ENCODE peak calls at places on chromosomes 12 and 14, in eight cellular contexts. One of them, this sample, is unnamed.

GRCh38 chr12:8629486-8630033 is 16.9 kb upstream of the AICDA start:
- DNase-seq in right atrium auricular region: peak
- DNase-seq in transverse colon: no peak
- DNase-seq in dorsolateral prefrontal cortex: no peak
- DNase-seq in Peyer's patch: no peak
- DNase-seq in IMR-90: no peak
- DNase-seq in K562: no peak
- DNase-seq in uterus: no peak
- DNase-seq in this sample: no peak

GRCh38 chr12:63319386-63319785 is 168.4 kb upstream of the AVPR1A start:
- DNase-seq in transverse colon: no peak
- DNase-seq in IMR-90: no peak
- DNase-seq in dorsolateral prefrontal cortex: no peak
- DNase-seq in Peyer's patch: no peak
- DNase-seq in uterus: no peak
- DNase-seq in K562: no peak
- DNase-seq in right atrium auricular region: no peak
- DNase-seq in this sample: peak

GRCh38 chr14:91125801-91126200 is 11.9 kb downstream of the DGLUCY start:
- DNase-seq in Peyer's patch: no peak
- DNase-seq in K562: no peak
- DNase-seq in transverse colon: no peak
- DNase-seq in dorsolateral prefrontal cortex: no peak
- DNase-seq in uterus: no peak
- DNase-seq in IMR-90: no peak
- DNase-seq in right atrium auricular region: no peak
- DNase-seq in this sample: no peak

GRCh38 chr14:99273724-99274345 is 1.8 kb upstream of the BCL11B start:
- DNase-seq in uterus: no peak
- DNase-seq in transverse colon: peak
- DNase-seq in IMR-90: no peak
- DNase-seq in Peyer's patch: peak
- DNase-seq in right atrium auricular region: no peak
- DNase-seq in dorsolateral prefrontal cortex: no peak
- DNase-seq in K562: no peak
- DNase-seq in this sample: peak

GRCh38 chr12:96698521-96698920 is 208.5 kb upstream of the NEDD1 start:
- DNase-seq in dorsolateral prefrontal cortex: no peak
- DNase-seq in Peyer's patch: no peak
- DNase-seq in IMR-90: no peak
- DNase-seq in K562: no peak
- DNase-seq in uterus: no peak
- DNase-seq in right atrium auricular region: no peak
- DNase-seq in transverse colon: no peak
- DNase-seq in this sample: no peak

GRCh38 chr12:46373303-46374182 is 970 bp upstream of the SLC38A2 start:
- DNase-seq in K562: no peak
- DNase-seq in IMR-90: peak
- DNase-seq in dorsolateral prefrontal cortex: peak
- DNase-seq in Peyer's patch: peak
- DNase-seq in uterus: peak
- DNase-seq in right atrium auricular region: peak
- DNase-seq in transverse colon: peak
- DNase-seq in this sample: peak

GRCh38 chr14:93430889-93431670 is at the start of gene UNC79:
- DNase-seq in IMR-90: no peak
- DNase-seq in Peyer's patch: no peak
- DNase-seq in right atrium auricular region: no peak
- DNase-seq in transverse colon: no peak
- DNase-seq in K562: peak
- DNase-seq in dorsolateral prefrontal cortex: peak
- DNase-seq in uterus: no peak
- DNase-seq in this sample: no peak

GRCh38 chr12:31370645-31371620 is 45.0 kb upstream of the SINHCAF start:
- DNase-seq in uterus: no peak
- DNase-seq in transverse colon: peak
- DNase-seq in IMR-90: no peak
- DNase-seq in Peyer's patch: peak
- DNase-seq in dorsolateral prefrontal cortex: no peak
- DNase-seq in K562: no peak
- DNase-seq in right atrium auricular region: no peak
- DNase-seq in this sample: no peak

GRCh38 chr14:83706555-83706954 is 1823.4 kb upstream of the FLRT2 start:
- DNase-seq in right atrium auricular region: no peak
- DNase-seq in K562: no peak
- DNase-seq in transverse colon: no peak
- DNase-seq in uterus: no peak
- DNase-seq in Peyer's patch: no peak
- DNase-seq in IMR-90: peak
- DNase-seq in dorsolateral prefrontal cortex: no peak
- DNase-seq in this sample: no peak

GRCh38 chr12:91103101-91103500 is 8.2 kb downstream of the LUM start:
- DNase-seq in Peyer's patch: no peak
- DNase-seq in transverse colon: no peak
- DNase-seq in uterus: no peak
- DNase-seq in IMR-90: no peak
- DNase-seq in K562: no peak
- DNase-seq in dorsolateral prefrontal cortex: no peak
- DNase-seq in right atrium auricular region: no peak
- DNase-seq in this sample: no peak

GRCh38 chr12:93860659-93861373 is 183.6 kb downstream of the CRADD start:
- DNase-seq in right atrium auricular region: no peak
- DNase-seq in Peyer's patch: no peak
- DNase-seq in dorsolateral prefrontal cortex: no peak
- DNase-seq in IMR-90: no peak
- DNase-seq in uterus: no peak
- DNase-seq in transverse colon: no peak
- DNase-seq in K562: no peak
- DNase-seq in this sample: no peak

GRCh38 chr12:116666305-116666673 is 71.6 kb downstream of the SPRING1 start:
- DNase-seq in Peyer's patch: no peak
- DNase-seq in uterus: no peak
- DNase-seq in transverse colon: no peak
- DNase-seq in dorsolateral prefrontal cortex: no peak
- DNase-seq in right atrium auricular region: no peak
- DNase-seq in IMR-90: no peak
- DNase-seq in K562: no peak
- DNase-seq in this sample: no peak

GRCh38 chr14:101196795-101197590 is 293.5 kb upstream of the RTL1 start:
- DNase-seq in IMR-90: no peak
- DNase-seq in right atrium auricular region: peak
- DNase-seq in Peyer's patch: no peak
- DNase-seq in dorsolateral prefrontal cortex: peak
- DNase-seq in K562: peak
- DNase-seq in transverse colon: no peak
- DNase-seq in uterus: peak
- DNase-seq in this sample: no peak

GRCh38 chr14:89667983-89668382 is 250.9 kb upstream of the FOXN3 start:
- DNase-seq in transverse colon: no peak
- DNase-seq in IMR-90: peak
- DNase-seq in Peyer's patch: no peak
- DNase-seq in dorsolateral prefrontal cortex: no peak
- DNase-seq in K562: no peak
- DNase-seq in uterus: no peak
- DNase-seq in right atrium auricular region: no peak
- DNase-seq in this sample: no peak

GRCh38 chr14:30906752-30907658 is 32.6 kb downstream of the COCH start:
- DNase-seq in IMR-90: peak
- DNase-seq in right atrium auricular region: no peak
- DNase-seq in uterus: no peak
- DNase-seq in dorsolateral prefrontal cortex: no peak
- DNase-seq in K562: no peak
- DNase-seq in transverse colon: no peak
- DNase-seq in Peyer's patch: no peak
- DNase-seq in this sample: no peak
- TF ChIP-seq CTCF in IMR-90: peak
- TF ChIP-seq CTCF in right atrium auricular region: peak
- TF ChIP-seq CTCF in uterus: no peak
- TF ChIP-seq CTCF in dorsolateral prefrontal cortex: peak
- TF ChIP-seq CTCF in K562: peak
- TF ChIP-seq CTCF in transverse colon: peak
- TF ChIP-seq CTCF in Peyer's patch: no peak
- TF ChIP-seq CTCF in this sample: peak

GRCh38 chr14:53953828-53954550 is 2.6 kb downstream of the BMP4 start:
- DNase-seq in right atrium auricular region: no peak
- DNase-seq in dorsolateral prefrontal cortex: peak
- DNase-seq in uterus: peak
- DNase-seq in Peyer's patch: peak
- DNase-seq in IMR-90: peak
- DNase-seq in transverse colon: peak
- DNase-seq in K562: no peak
- DNase-seq in this sample: no peak
- H3K27ac ChIP-seq in right atrium auricular region: peak
- H3K27ac ChIP-seq in dorsolateral prefrontal cortex: no peak
- H3K27ac ChIP-seq in uterus: peak
- H3K27ac ChIP-seq in Peyer's patch: peak
- H3K27ac ChIP-seq in IMR-90: peak
- H3K27ac ChIP-seq in transverse colon: peak
- H3K27ac ChIP-seq in K562: no peak
- H3K27ac ChIP-seq in this sample: peak

DNA sequence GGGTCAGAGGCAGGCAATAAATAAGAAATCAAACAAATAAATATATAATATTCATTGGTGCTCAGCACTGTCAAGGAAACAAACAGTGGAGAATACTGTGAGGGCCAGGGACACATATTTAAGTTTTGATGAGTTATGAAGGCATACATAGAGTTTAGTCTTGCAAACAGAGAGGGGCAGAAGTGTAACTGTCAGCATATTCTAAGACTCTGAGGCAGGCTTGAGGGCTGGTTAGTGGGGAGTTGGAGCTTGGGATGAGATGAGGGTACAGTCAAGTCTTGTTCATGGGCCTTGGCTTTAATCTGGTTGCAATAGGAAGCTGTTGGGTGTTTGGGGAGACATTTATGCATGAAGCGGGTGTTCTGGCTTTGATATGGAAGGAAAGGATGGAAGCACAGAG is 78.9 kb downstream of the PELI2 start:
- DNase-seq in IMR-90: no peak
- DNase-seq in right atrium auricular region: no peak
- DNase-seq in transverse colon: no peak
- DNase-seq in uterus: no peak
- DNase-seq in Peyer's patch: no peak
- DNase-seq in K562: no peak
- DNase-seq in dorsolateral prefrontal cortex: no peak
- DNase-seq in this sample: no peak
- TF ChIP-seq CTCF in IMR-90: no peak
- TF ChIP-seq CTCF in right atrium auricular region: no peak
- TF ChIP-seq CTCF in transverse colon: no peak
- TF ChIP-seq CTCF in uterus: no peak
- TF ChIP-seq CTCF in Peyer's patch: no peak
- TF ChIP-seq CTCF in K562: no peak
- TF ChIP-seq CTCF in dorsolateral prefrontal cortex: no peak
- TF ChIP-seq CTCF in this sample: no peak

DNA sequence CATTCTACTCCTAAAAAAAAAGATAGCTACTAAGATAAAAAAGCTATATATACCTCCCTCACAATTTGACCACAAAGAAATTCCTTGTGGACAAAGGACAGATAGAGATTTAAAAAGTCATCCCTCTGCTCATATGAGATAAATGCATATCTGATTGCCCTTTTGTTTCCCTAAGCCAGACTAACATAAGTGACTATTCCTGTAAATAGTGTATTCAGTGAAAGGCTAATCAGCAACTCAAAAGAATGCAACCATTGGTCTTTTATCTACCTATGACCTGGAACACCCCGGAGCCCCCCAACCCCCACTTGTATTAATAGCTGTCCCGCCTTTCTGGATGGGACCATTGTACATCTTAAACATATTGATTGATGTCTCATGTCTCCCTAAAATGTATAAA is 6.3 kb upstream of the TMPO start:
- DNase-seq in uterus: no peak
- DNase-seq in IMR-90: no peak
- DNase-seq in Peyer's patch: no peak
- DNase-seq in transverse colon: no peak
- DNase-seq in dorsolateral prefrontal cortex: no peak
- DNase-seq in K562: no peak
- DNase-seq in right atrium auricular region: peak
- DNase-seq in this sample: no peak
- H3K27ac ChIP-seq in uterus: no peak
- H3K27ac ChIP-seq in IMR-90: no peak
- H3K27ac ChIP-seq in Peyer's patch: no peak
- H3K27ac ChIP-seq in transverse colon: no peak
- H3K27ac ChIP-seq in dorsolateral prefrontal cortex: no peak
- H3K27ac ChIP-seq in K562: no peak
- H3K27ac ChIP-seq in right atrium auricular region: no peak
- H3K27ac ChIP-seq in this sample: no peak

GRCh38 chr14:38208825-38209562 is 1.3 kb downstream of the SSTR1 start:
- DNase-seq in uterus: no peak
- DNase-seq in IMR-90: peak
- DNase-seq in right atrium auricular region: no peak
- DNase-seq in K562: no peak
- DNase-seq in Peyer's patch: peak
- DNase-seq in dorsolateral prefrontal cortex: peak
- DNase-seq in transverse colon: peak
- DNase-seq in this sample: no peak
- TF ChIP-seq CTCF in uterus: no peak
- TF ChIP-seq CTCF in IMR-90: peak
- TF ChIP-seq CTCF in right atrium auricular region: no peak
- TF ChIP-seq CTCF in K562: no peak
- TF ChIP-seq CTCF in Peyer's patch: no peak
- TF ChIP-seq CTCF in dorsolateral prefrontal cortex: no peak
- TF ChIP-seq CTCF in transverse colon: no peak
- TF ChIP-seq CTCF in this sample: no peak